ENCODE peak calls at places on chromosomes 11 and 22, in four cellular contexts. One of them, this sample, is unnamed.

GRCh38 chr11:114379394-114380069 is 20.8 kb downstream of the C11orf71 start:
- DNase-seq in foreskin fibroblast: no peak
- DNase-seq in heart left ventricle: no peak
- DNase-seq in right lobe of liver: no peak
- DNase-seq in this sample: no peak

GRCh38 chr22:35641494-35642120 is 6.6 kb upstream of the APOL6 start:
- DNase-seq in foreskin fibroblast: no peak
- DNase-seq in heart left ventricle: no peak
- DNase-seq in right lobe of liver: no peak
- DNase-seq in this sample: no peak

GRCh38 chr11:48003926-48004325 is 23.6 kb downstream of the PTPRJ start:
- DNase-seq in foreskin fibroblast: no peak
- DNase-seq in heart left ventricle: no peak
- DNase-seq in right lobe of liver: no peak
- DNase-seq in this sample: no peak

GRCh38 chr22:35195821-35196220 is 61.5 kb upstream of the HMGXB4 start:
- DNase-seq in foreskin fibroblast: no peak
- DNase-seq in heart left ventricle: no peak
- DNase-seq in right lobe of liver: no peak
- DNase-seq in this sample: no peak

GRCh38 chr11:72685560-72686480 is 11.6 kb upstream of the PDE2A start:
- DNase-seq in foreskin fibroblast: peak
- DNase-seq in heart left ventricle: peak
- DNase-seq in right lobe of liver: no peak
- DNase-seq in this sample: peak

GRCh38 chr11:69677744-69678143 is 2.6 kb upstream of the LTO1 start:
- DNase-seq in foreskin fibroblast: peak
- DNase-seq in heart left ventricle: no peak
- DNase-seq in right lobe of liver: no peak
- DNase-seq in this sample: no peak

GRCh38 chr11:88281317-88281712 is 56.2 kb downstream of the CTSC start:
- DNase-seq in foreskin fibroblast: peak
- DNase-seq in heart left ventricle: no peak
- DNase-seq in right lobe of liver: no peak
- DNase-seq in this sample: no peak

GRCh38 chr11:9569588-9570164 is 3.8 kb upstream of the WEE1 start:
- DNase-seq in foreskin fibroblast: no peak
- DNase-seq in heart left ventricle: no peak
- DNase-seq in right lobe of liver: no peak
- DNase-seq in this sample: no peak

GRCh38 chr11:46290598-46291309 is 13.3 kb downstream of the CREB3L1 start:
- DNase-seq in foreskin fibroblast: peak
- DNase-seq in heart left ventricle: peak
- DNase-seq in right lobe of liver: peak
- DNase-seq in this sample: peak

GRCh38 chr22:19523240-19524169 is 705 bp downstream of the CLDN5 start:
- DNase-seq in foreskin fibroblast: peak
- DNase-seq in heart left ventricle: no peak
- DNase-seq in right lobe of liver: peak
- DNase-seq in this sample: peak

GRCh38 chr22:49659924-49660315 is 167.8 kb downstream of the BRD1 start:
- DNase-seq in foreskin fibroblast: no peak
- DNase-seq in heart left ventricle: no peak
- DNase-seq in right lobe of liver: no peak
- DNase-seq in this sample: no peak

GRCh38 chr11:39236916-39237315 is 2222.5 kb downstream of the LRRC4C start:
- DNase-seq in foreskin fibroblast: no peak
- DNase-seq in heart left ventricle: no peak
- DNase-seq in right lobe of liver: no peak
- DNase-seq in this sample: no peak

GRCh38 chr22:36160499-36160942 is at the start of gene APOL3:
- DNase-seq in foreskin fibroblast: peak
- DNase-seq in heart left ventricle: peak
- DNase-seq in right lobe of liver: peak
- DNase-seq in this sample: peak

GRCh38 chr11:40354121-40354520 is 1105.3 kb downstream of the LRRC4C start:
- DNase-seq in foreskin fibroblast: no peak
- DNase-seq in heart left ventricle: no peak
- DNase-seq in right lobe of liver: no peak
- DNase-seq in this sample: no peak

GRCh38 chr22:37782340-37783168 is 25.2 kb upstream of the GCAT start:
- DNase-seq in foreskin fibroblast: peak
- DNase-seq in heart left ventricle: no peak
- DNase-seq in right lobe of liver: no peak
- DNase-seq in this sample: no peak

GRCh38 chr11:38169286-38169685 is 1571.2 kb upstream of the RAG2 start:
- DNase-seq in foreskin fibroblast: peak
- DNase-seq in heart left ventricle: no peak
- DNase-seq in right lobe of liver: no peak
- DNase-seq in this sample: no peak

GRCh38 chr11:117953029-117953671 is 23.9 kb upstream of the TMPRSS13 start:
- DNase-seq in foreskin fibroblast: no peak
- DNase-seq in heart left ventricle: no peak
- DNase-seq in right lobe of liver: no peak
- DNase-seq in this sample: no peak

GRCh38 chr11:117037279-117037951 is 60.8 kb downstream of the SIK3 start:
- DNase-seq in foreskin fibroblast: peak
- DNase-seq in heart left ventricle: no peak
- DNase-seq in right lobe of liver: no peak
- DNase-seq in this sample: no peak

GRCh38 chr22:46007848-46008261 is 30.9 kb upstream of the WNT7B start:
- DNase-seq in foreskin fibroblast: peak
- DNase-seq in heart left ventricle: peak
- DNase-seq in right lobe of liver: no peak
- DNase-seq in this sample: peak

GRCh38 chr11:61531033-61531432 is 22.5 kb downstream of the LRRC10B start:
- DNase-seq in foreskin fibroblast: no peak
- DNase-seq in heart left ventricle: no peak
- DNase-seq in right lobe of liver: peak
- DNase-seq in this sample: no peak

GRCh38 chr11:12728417-12728816 is 54.2 kb downstream of the TEAD1 start:
- DNase-seq in foreskin fibroblast: no peak
- DNase-seq in heart left ventricle: no peak
- DNase-seq in right lobe of liver: no peak
- DNase-seq in this sample: no peak

GRCh38 chr11:116637766-116638165 is 135.0 kb downstream of the BUD13 start:
- DNase-seq in foreskin fibroblast: no peak
- DNase-seq in heart left ventricle: no peak
- DNase-seq in right lobe of liver: no peak
- DNase-seq in this sample: no peak

GRCh38 chr22:49566693-49567092 is 261.0 kb downstream of the BRD1 start:
- DNase-seq in foreskin fibroblast: no peak
- DNase-seq in heart left ventricle: no peak
- DNase-seq in right lobe of liver: peak
- DNase-seq in this sample: no peak

GRCh38 chr11:34606326-34607120 is 14.4 kb upstream of the EHF start:
- DNase-seq in foreskin fibroblast: no peak
- DNase-seq in heart left ventricle: no peak
- DNase-seq in right lobe of liver: no peak
- DNase-seq in this sample: no peak

GRCh38 chr11:44752727-44753126 is 26.0 kb downstream of the TSPAN18 start:
- DNase-seq in foreskin fibroblast: no peak
- DNase-seq in heart left ventricle: no peak
- DNase-seq in right lobe of liver: no peak
- DNase-seq in this sample: no peak

GRCh38 chr11:12172493-12173013 is 62.2 kb downstream of the MICAL2 start:
- DNase-seq in foreskin fibroblast: no peak
- DNase-seq in heart left ventricle: no peak
- DNase-seq in right lobe of liver: no peak
- DNase-seq in this sample: no peak

GRCh38 chr11:64856382-64857227 is 12.2 kb upstream of the CDC42BPG start:
- DNase-seq in foreskin fibroblast: peak
- DNase-seq in heart left ventricle: no peak
- DNase-seq in right lobe of liver: no peak
- DNase-seq in this sample: peak

GRCh38 chr11:71395010-71395560 is 53.1 kb downstream of the DHCR7 start:
- DNase-seq in foreskin fibroblast: no peak
- DNase-seq in heart left ventricle: no peak
- DNase-seq in right lobe of liver: no peak
- DNase-seq in this sample: no peak

This sample was measured in Right ventricle myocardium superior.